ENCODE peak calls at places on chromosomes 6 and 20, in six cellular contexts. C is heart left ventricle; B is SJSA1; A is activated CD8-positive, alpha-beta memory T cell treated with anti-CD3 and anti-CD28 coated beads, Interleukin-2, amount 10 ng/mL, durations not matched to agents 7 days and 5 days; J is left cardiac atrium; D is A549. O is an unnamed sample.

GRCh38 chr6:57134954-57135353 is 37.2 kb upstream of the BAG2 start:
- DNase-seq in C (no peak), J (no peak), A (no peak), D (no peak), B (no peak), O (no peak)

GRCh38 chr6:169959129-169960002 is 207.9 kb downstream of the ERMARD start:
- DNase-seq in A (peak), D (no peak), C (no peak), J (no peak), B (peak), O (peak)

GRCh38 chr6:71164890-71165289 is 123.7 kb upstream of the OGFRL1 start:
- DNase-seq in C (no peak), B (no peak), D (no peak), J (no peak), A (no peak), O (no peak)

GRCh38 chr6:18405477-18406293 is 18.5 kb downstream of the RNF144B start:
- DNase-seq in B (peak), C (no peak), D (peak), A (no peak), J (no peak), O (no peak)

GRCh38 chr6:156933201-156934053 is 156.2 kb downstream of the ARID1B start:
- DNase-seq in B (no peak), C (no peak), J (no peak), D (no peak), A (no peak), O (no peak)

GRCh38 chr20:23629017-23629541 is 8.7 kb downstream of the CST3 start:
- DNase-seq in B (peak), J (peak), D (peak), C (no peak), A (no peak), O (no peak)

GRCh38 chr6:147033267-147033666 is 170.9 kb upstream of the STXBP5 start:
- DNase-seq in C (no peak), D (no peak), B (no peak), J (no peak), A (no peak), O (no peak)

GRCh38 chr6:37788259-37788658 is 31.3 kb upstream of the ZFAND3 start:
- DNase-seq in C (no peak), A (no peak), B (no peak), D (no peak), J (no peak), O (no peak)

GRCh38 chr6:28922004-28922840 is 1.6 kb downstream of the TRIM27 start:
- DNase-seq in D (peak), B (no peak), C (no peak), J (no peak), A (peak), O (no peak)

GRCh38 chr20:33522256-33522820 is 32.4 kb downstream of the CBFA2T2 start:
- DNase-seq in D (no peak), A (peak), B (no peak), J (no peak), C (no peak), O (no peak)

GRCh38 chr20:13447385-13448180 is 191.1 kb downstream of the TASP1 start:
- DNase-seq in D (no peak), C (no peak), B (no peak), A (no peak), J (no peak), O (no peak)

GRCh38 chr20:36792422-36792821 is 18.9 kb upstream of the DSN1 start:
- DNase-seq in D (peak), C (peak), J (no peak), B (peak), A (peak), O (no peak)

GRCh38 chr20:50730765-50731054 is 670 bp upstream of the PARD6B start:
- DNase-seq in D (no peak), J (no peak), C (no peak), B (no peak), A (no peak), O (no peak)

GRCh38 chr6:2351807-2352431 is 106.5 kb upstream of the GMDS start:
- DNase-seq in B (no peak), J (no peak), A (no peak), D (no peak), C (no peak), O (no peak)

GRCh38 chr6:158707120-158707519 is 57.3 kb downstream of the SYTL3 start:
- DNase-seq in J (peak), A (no peak), C (peak), B (peak), D (peak), O (no peak)

GRCh38 chr6:37170273-37171140 is 555 bp downstream of the PIM1 start:
- DNase-seq in J (peak), B (peak), A (peak), C (peak), D (peak), O (peak)

GRCh38 chr6:117597755-117598154 is 4.6 kb downstream of the GOPC start:
- DNase-seq in D (no peak), J (no peak), A (no peak), C (no peak), B (no peak), O (no peak)

GRCh38 chr20:3801846-3802245 is 5.7 kb downstream of the CDC25B start:
- DNase-seq in C (no peak), A (no peak), B (no peak), J (no peak), D (no peak), O (no peak)

GRCh38 chr20:32672315-32672981 is 1.3 kb downstream of the C20orf203 start:
- DNase-seq in B (no peak), C (no peak), J (no peak), A (no peak), D (no peak), O (no peak)

GRCh38 chr20:44979090-44979621 is 12.8 kb downstream of the STK4 start:
- DNase-seq in A (peak), B (no peak), C (no peak), D (no peak), J (no peak), O (no peak)

GRCh38 chr20:37343212-37343993 is 2.5 kb upstream of the SRC start:
- DNase-seq in B (no peak), C (no peak), D (no peak), J (no peak), A (peak), O (no peak)

GRCh38 chr6:39214846-39215639 is 14.2 kb downstream of the KCNK5 start:
- DNase-seq in C (no peak), D (peak), J (peak), A (no peak), B (no peak), O (no peak)

GRCh38 chr6:35014786-35015185 is 125.7 kb downstream of the ANKS1A start:
- DNase-seq in B (no peak), J (no peak), C (no peak), A (no peak), D (no peak), O (no peak)

GRCh38 chr6:15781890-15782289 is 119.1 kb upstream of the DTNBP1 start:
- DNase-seq in J (no peak), B (no peak), D (no peak), C (no peak), A (no peak), O (no peak)

GRCh38 chr6:139640453-139640852 is 266.0 kb upstream of the CITED2 start:
- DNase-seq in A (no peak), D (no peak), J (no peak), C (no peak), B (no peak), O (no peak)

GRCh38 chr6:2103644-2104523 is 141.5 kb downstream of the GMDS start:
- DNase-seq in J (no peak), B (no peak), D (peak), C (no peak), A (no peak), O (peak)

GRCh38 chr6:105835373-105835772 is 250.8 kb upstream of the PRDM1 start:
- DNase-seq in C (no peak), B (peak), D (no peak), J (no peak), A (no peak), O (no peak)

GRCh38 chr6:4928426-4928825 is 75.4 kb downstream of the RPP40 start:
- DNase-seq in J (no peak), B (no peak), D (no peak), A (peak), C (no peak), O (no peak)

GRCh38 chr6:32614366-32615081 is 22.7 kb upstream of the HLA-DQA1 start:
- DNase-seq in D (no peak), B (no peak), C (no peak), A (no peak), J (no peak), O (no peak)

GRCh38 chr20:25273046-25273445 is 25.2 kb downstream of the PYGB start:
- DNase-seq in J (peak), D (no peak), B (no peak), C (peak), A (no peak), O (no peak)

GRCh38 chr6:69791065-69791471 is 5.7 kb downstream of the LMBRD1 start:
- DNase-seq in B (no peak), J (no peak), C (no peak), A (no peak), D (no peak), O (no peak)

GRCh38 chr6:692356-692851 is 535 bp downstream of the EXOC2 start:
- DNase-seq in J (peak), D (peak), A (peak), B (no peak), C (peak), O (no peak)

O was measured in osteocyte.